ENCODE peak calls at places on chromosome 3, in four cellular contexts. One of them, this sample, is unnamed.

GRCh38 chr3:178320481-178321352 is 215.5 kb upstream of the KCNMB2 start:
- DNase-seq in body of pancreas: peak; percentile 81
- DNase-seq in heart left ventricle: peak; percentile 71
- DNase-seq in fibroblast of lung: peak; percentile 68
- DNase-seq in this sample: no peak

GRCh38 chr3:79497447-79498111 is 270.2 kb downstream of the ROBO1 start:
- DNase-seq in body of pancreas: no peak
- DNase-seq in heart left ventricle: no peak
- DNase-seq in fibroblast of lung: peak; percentile 50
- DNase-seq in this sample: no peak

GRCh38 chr3:105829229-105829628 is 39.6 kb downstream of the CBLB start:
- DNase-seq in body of pancreas: no peak
- DNase-seq in heart left ventricle: no peak
- DNase-seq in fibroblast of lung: no peak
- DNase-seq in this sample: no peak

GRCh38 chr3:101303089-101303731 is 17.2 kb downstream of the IMPG2 start:
- DNase-seq in body of pancreas: no peak
- DNase-seq in heart left ventricle: no peak
- DNase-seq in fibroblast of lung: peak; percentile 76
- DNase-seq in this sample: no peak

GRCh38 chr3:38579551-38580449 is 69.7 kb downstream of the SCN5A start:
- DNase-seq in body of pancreas: no peak
- DNase-seq in heart left ventricle: peak; percentile 81
- DNase-seq in fibroblast of lung: peak; percentile 6
- DNase-seq in this sample: no peak

GRCh38 chr3:126418256-126418530 is 23.5 kb downstream of the CFAP100 start:
- DNase-seq in body of pancreas: no peak
- DNase-seq in heart left ventricle: no peak
- DNase-seq in fibroblast of lung: no peak
- DNase-seq in this sample: no peak

GRCh38 chr3:40309925-40310635 is 573 bp downstream of the EIF1B start:
- DNase-seq in body of pancreas: peak; percentile 46
- DNase-seq in heart left ventricle: peak; percentile 70
- DNase-seq in fibroblast of lung: peak; percentile 45
- DNase-seq in this sample: no peak

GRCh38 chr3:39132096-39133092 is 21.0 kb downstream of the CSRNP1 start:
- DNase-seq in body of pancreas: no peak
- DNase-seq in heart left ventricle: no peak
- DNase-seq in fibroblast of lung: no peak
- DNase-seq in this sample: no peak

GRCh38 chr3:126957776-126958637 is 24.9 kb upstream of the PLXNA1 start:
- DNase-seq in body of pancreas: no peak
- DNase-seq in heart left ventricle: peak; percentile 21
- DNase-seq in fibroblast of lung: no peak
- DNase-seq in this sample: no peak

GRCh38 chr3:48564022-48564421 is 441 bp upstream of the UCN2 start:
- DNase-seq in body of pancreas: peak; percentile 68
- DNase-seq in heart left ventricle: no peak
- DNase-seq in fibroblast of lung: peak; percentile 57
- DNase-seq in this sample: no peak

GRCh38 chr3:45110185-45110833 is 35.9 kb downstream of the CDCP1 start:
- DNase-seq in body of pancreas: peak; percentile 50
- DNase-seq in heart left ventricle: no peak
- DNase-seq in fibroblast of lung: no peak
- DNase-seq in this sample: no peak

GRCh38 chr3:66480666-66481065 is 20.2 kb downstream of the LRIG1 start:
- DNase-seq in body of pancreas: no peak
- DNase-seq in heart left ventricle: no peak
- DNase-seq in fibroblast of lung: no peak
- DNase-seq in this sample: no peak

GRCh38 chr3:128800241-128801187 is 74.5 kb downstream of the RAB7A start:
- DNase-seq in body of pancreas: no peak
- DNase-seq in heart left ventricle: peak; percentile 69
- DNase-seq in fibroblast of lung: no peak
- DNase-seq in this sample: no peak

GRCh38 chr3:102733811-102734574 is 299.2 kb downstream of the ZPLD1 start:
- DNase-seq in body of pancreas: no peak
- DNase-seq in heart left ventricle: no peak
- DNase-seq in fibroblast of lung: peak; percentile 17
- DNase-seq in this sample: no peak

GRCh38 chr3:47629770-47630169 is 51.1 kb upstream of the CSPG5 start:
- DNase-seq in body of pancreas: no peak
- DNase-seq in heart left ventricle: no peak
- DNase-seq in fibroblast of lung: no peak
- DNase-seq in this sample: no peak

GRCh38 chr3:166296179-166296783 is 459.1 kb upstream of the BCHE start:
- DNase-seq in body of pancreas: no peak
- DNase-seq in heart left ventricle: no peak
- DNase-seq in fibroblast of lung: no peak
- DNase-seq in this sample: no peak

GRCh38 chr3:10008588-10009344 is 17.5 kb upstream of the FANCD2 start:
- DNase-seq in body of pancreas: peak; percentile 90
- DNase-seq in heart left ventricle: peak; percentile 91
- DNase-seq in fibroblast of lung: peak; percentile 71
- DNase-seq in this sample: peak; percentile 86

GRCh38 chr3:197001972-197002700 is 27.5 kb downstream of the MELTF start:
- DNase-seq in body of pancreas: no peak
- DNase-seq in heart left ventricle: peak; percentile 39
- DNase-seq in fibroblast of lung: no peak
- DNase-seq in this sample: no peak

GRCh38 chr3:184748219-184749135 is 36.6 kb upstream of the MAGEF1 start:
- DNase-seq in body of pancreas: no peak
- DNase-seq in heart left ventricle: no peak
- DNase-seq in fibroblast of lung: peak; percentile 72
- DNase-seq in this sample: no peak

This sample was measured in omental fat pad.